ENCODE peak calls at places on chromosomes 4 and X, in six cellular contexts. F is foreskin keratinocyte, E is CD14-positive monocyte, Q is fibroblast of pulmonary artery, G is nephron progenitor cell, B is Calu3. W is an unnamed sample.

GRCh38 chr4:101337688-101338087 is 9.6 kb downstream of the PPP3CA start:
- DNase-seq in F (no peak), G (no peak), B (no peak), Q (peak), E (no peak), W (no peak)

GRCh38 chr4:123479944-123480343 is 83.3 kb downstream of the SPRY1 start:
- DNase-seq in G (no peak), B (peak), F (no peak), Q (no peak), E (peak), W (no peak)

GRCh38 chr4:137543198-137543597 is 10.9 kb upstream of the PCDH18 start:
- DNase-seq in Q (no peak), F (no peak), G (no peak), E (no peak), B (no peak), W (no peak)

GRCh38 chr4:65943076-65943475 is 272.8 kb upstream of the EPHA5 start:
- DNase-seq in Q (peak), F (peak), B (no peak), G (no peak), E (no peak), W (peak)

GRCh38 chr4:156223985-156224384 is 270.3 kb upstream of the CTSO start:
- DNase-seq in E (no peak), G (no peak), Q (no peak), B (no peak), F (peak), W (no peak)

GRCh38 chr4:76709454-76709853 is 188.5 kb downstream of the SOWAHB start:
- DNase-seq in B (no peak), G (no peak), E (no peak), Q (no peak), F (no peak), W (no peak)

GRCh38 chrX:74949717-74950116 is 24.5 kb upstream of the NEXMIF start:
- DNase-seq in G (no peak), Q (no peak), F (no peak), B (no peak), E (no peak), W (no peak)

GRCh38 chr4:129950217-129950616 is 854.3 kb downstream of the C4orf33 start:
- DNase-seq in Q (no peak), G (no peak), B (no peak), F (no peak), E (no peak), W (no peak)

GRCh38 chr4:5572114-5572513 is 136.2 kb downstream of the EVC2 start:
- DNase-seq in B (no peak), F (no peak), Q (peak), E (no peak), G (no peak), W (no peak)

GRCh38 chrX:68659385-68659784 is 11.9 kb downstream of the STARD8 start:
- DNase-seq in F (no peak), B (no peak), Q (peak), G (no peak), E (no peak), W (no peak)

GRCh38 chr4:119526786-119527550 is 101.6 kb downstream of the PDE5A start:
- DNase-seq in G (no peak), Q (no peak), B (no peak), E (no peak), F (no peak), W (no peak)

GRCh38 chrX:40849906-40850672 is 114.7 kb upstream of the MED14 start:
- DNase-seq in Q (no peak), E (no peak), B (no peak), G (no peak), F (no peak), W (no peak)

GRCh38 chrX:57643698-57644097 is 36.4 kb downstream of the NLRP2B start:
- DNase-seq in Q (peak), B (no peak), G (no peak), F (no peak), E (no peak), W (no peak)

GRCh38 chr4:121192500-121192899 is 28.4 kb upstream of the TNIP3 start:
- DNase-seq in Q (peak), G (peak), F (no peak), B (no peak), E (no peak), W (no peak)

GRCh38 chrX:107537815-107538214 is 88.4 kb downstream of the FRMPD3 start:
- DNase-seq in G (peak), F (no peak), Q (peak), B (peak), E (no peak), W (no peak)

GRCh38 chr4:15317246-15317645 is 110.6 kb upstream of the C1QTNF7 start:
- DNase-seq in F (no peak), E (no peak), Q (no peak), B (no peak), G (no peak), W (no peak)

GRCh38 chrX:147602297-147602696 is 309.4 kb upstream of the FMR1 start:
- DNase-seq in F (no peak), E (no peak), G (no peak), Q (no peak), B (no peak), W (no peak)

GRCh38 chr4:142358656-142359055 is 487.4 kb downstream of the INPP4B start:
- DNase-seq in B (no peak), Q (no peak), G (no peak), F (no peak), E (no peak), W (no peak)

GRCh38 chrX:136259543-136259942 is 8.3 kb upstream of the MAP7D3 start:
- DNase-seq in F (peak), B (no peak), Q (peak), E (no peak), G (no peak), W (no peak)

GRCh38 chrX:56615282-56615681 is 51.9 kb downstream of the UBQLN2 start:
- DNase-seq in G (no peak), F (no peak), B (no peak), E (no peak), Q (no peak), W (no peak)

GRCh38 chrX:139382529-139382928 is 148.0 kb upstream of the F9 start:
- DNase-seq in B (no peak), Q (no peak), F (no peak), G (no peak), E (no peak), W (no peak)

GRCh38 chrX:23919706-23920320 is 12.0 kb downstream of the CXorf58 start:
- DNase-seq in G (no peak), F (no peak), Q (peak), B (peak), E (no peak), W (no peak)

GRCh38 chr4:53563824-53564223 is 27.5 kb downstream of the LNX1 start:
- DNase-seq in F (peak), B (no peak), Q (peak), G (no peak), E (no peak), W (no peak)

GRCh38 chrX:141732031-141732430 is 33.5 kb upstream of the SPANXD start:
- DNase-seq in B (no peak), Q (peak), G (no peak), E (no peak), F (no peak), W (no peak)

GRCh38 chr4:77712675-77713074 is 106.5 kb downstream of the CNOT6L start:
- DNase-seq in B (no peak), F (no peak), E (no peak), G (no peak), Q (no peak), W (no peak)

GRCh38 chr4:184376136-184376838 is 98.1 kb downstream of the IRF2 start:
- DNase-seq in G (no peak), B (no peak), Q (no peak), F (no peak), E (no peak), W (no peak)

GRCh38 chr4:184413227-184414064 is 60.9 kb downstream of the IRF2 start:
- DNase-seq in E (no peak), Q (no peak), G (no peak), F (no peak), B (no peak), W (no peak)

GRCh38 chr4:6499241-6499605 is 26.8 kb upstream of the PPP2R2C start:
- DNase-seq in B (no peak), E (no peak), G (no peak), Q (no peak), F (no peak), W (no peak)

GRCh38 chrX:39409246-39409917 is 608.1 kb downstream of the MID1IP1 start:
- DNase-seq in Q (no peak), F (no peak), G (no peak), B (no peak), E (no peak), W (no peak)

GRCh38 chr4:182144621-182145359 is 98.4 kb upstream of the TENM3 start:
- DNase-seq in G (peak), Q (peak), F (no peak), B (no peak), E (no peak), W (no peak)

GRCh38 chrX:123736333-123736921 is 3.6 kb upstream of the THOC2 start:
- DNase-seq in Q (no peak), G (no peak), B (no peak), E (no peak), F (peak), W (no peak)

GRCh38 chr4:2008921-2009650 is at the start of gene NELFA:
- DNase-seq in B (peak), G (peak), Q (peak), E (peak), F (peak), W (peak)

GRCh38 chr4:2006956-2007653 is 1.7 kb downstream of the NELFA start:
- DNase-seq in E (no peak), B (no peak), F (no peak), Q (no peak), G (no peak), W (no peak)

GRCh38 chr4:2008671-2008920 is 178 bp downstream of the NELFA start:
- DNase-seq in G (no peak), E (no peak), Q (no peak), F (no peak), B (no peak), W (no peak)

GRCh38 chr4:2007804-2008670 is 737 bp downstream of the NELFA start:
- DNase-seq in E (no peak), F (no peak), G (peak), B (no peak), Q (peak), W (no peak)

DNA sequence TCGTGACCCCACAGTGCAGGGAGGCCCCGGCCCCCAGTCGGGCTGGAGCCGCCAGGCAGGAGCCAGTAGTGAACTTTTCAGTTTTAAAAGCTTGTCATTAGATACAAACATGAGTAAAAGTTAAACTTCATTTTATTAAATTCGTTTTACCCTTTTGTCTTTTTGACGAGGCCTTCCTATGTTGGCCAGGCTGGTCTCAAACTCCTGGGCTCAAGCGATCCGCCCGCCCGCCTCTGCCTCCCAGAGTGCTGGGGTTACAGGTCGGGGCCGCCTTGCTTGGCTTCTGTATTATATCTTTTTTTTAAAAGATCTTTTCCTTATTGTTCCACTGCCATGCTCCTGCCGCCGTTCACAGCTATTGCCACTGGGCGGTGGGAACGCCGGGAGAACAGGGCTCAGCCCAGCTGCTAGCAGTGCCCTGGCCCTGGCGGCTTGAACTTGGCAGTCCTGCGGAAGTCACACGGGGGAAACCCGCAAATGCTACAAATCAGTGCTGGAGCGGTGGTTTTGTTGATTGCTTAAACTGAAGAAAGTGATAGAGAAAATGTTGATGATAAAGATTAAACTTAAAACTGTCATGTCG is 968 bp upstream of the NELFA start:
- DNase-seq in G (peak), F (no peak), E (peak), Q (peak), B (peak), W (peak)
- TF ChIP-seq CTCF in G (no peak), F (peak), E (no peak), Q (peak), B (no peak), W (peak)

DNA sequence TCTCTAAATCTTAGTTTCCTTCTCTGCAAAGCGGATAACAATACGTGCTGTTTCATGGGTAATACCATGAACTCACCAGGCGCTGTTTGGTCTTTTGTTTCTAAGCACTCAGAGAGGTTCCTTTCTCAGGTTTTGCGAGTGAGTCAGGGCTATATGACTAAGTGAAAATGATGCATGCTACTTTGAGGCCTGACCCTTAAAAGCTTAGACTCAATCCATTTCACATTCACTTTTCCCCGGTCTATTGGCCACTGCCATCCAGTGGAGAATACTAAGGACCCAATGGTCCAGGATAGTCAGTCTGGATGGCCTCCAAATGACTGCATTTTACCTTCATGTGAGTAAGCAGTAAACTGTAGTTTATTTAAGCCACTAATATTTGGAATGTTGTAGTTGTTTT is 400.8 kb upstream of the SLIT2 start:
- DNase-seq in G (no peak), F (peak), Q (peak), E (no peak), B (no peak), W (peak)
- TF ChIP-seq CTCF in G (no peak), F (peak), Q (peak), E (no peak), B (no peak), W (peak)

GRCh38 chr4:4395849-4396627 is 9.1 kb downstream of the NSG1 start:
- DNase-seq in G (peak), B (no peak), Q (peak), F (no peak), E (no peak), W (no peak)
- TF ChIP-seq CTCF in G (no peak), B (no peak), Q (no peak), F (no peak), E (no peak), W (no peak)

GRCh38 chrX:70253377-70254062 is 6.5 kb downstream of the P2RY4 start:
- DNase-seq in B (no peak), F (peak), E (no peak), G (no peak), Q (no peak), W (no peak)
- TF ChIP-seq CTCF in B (no peak), F (no peak), E (no peak), G (no peak), Q (no peak), W (no peak)

GRCh38 chr4:22407361-22407760 is 108.5 kb downstream of the ADGRA3 start:
- DNase-seq in F (no peak), G (no peak), Q (no peak), B (no peak), E (no peak), W (no peak)
- TF ChIP-seq CTCF in F (no peak), G (no peak), Q (no peak), B (no peak), E (no peak), W (no peak)

GRCh38 chr4:24974252-24974580 is 56.5 kb downstream of the LGI2 start:
- DNase-seq in G (no peak), B (no peak), Q (no peak), F (no peak), E (no peak), W (no peak)
- TF ChIP-seq CTCF in G (no peak), B (no peak), Q (no peak), F (no peak), E (no peak), W (no peak)

DNA sequence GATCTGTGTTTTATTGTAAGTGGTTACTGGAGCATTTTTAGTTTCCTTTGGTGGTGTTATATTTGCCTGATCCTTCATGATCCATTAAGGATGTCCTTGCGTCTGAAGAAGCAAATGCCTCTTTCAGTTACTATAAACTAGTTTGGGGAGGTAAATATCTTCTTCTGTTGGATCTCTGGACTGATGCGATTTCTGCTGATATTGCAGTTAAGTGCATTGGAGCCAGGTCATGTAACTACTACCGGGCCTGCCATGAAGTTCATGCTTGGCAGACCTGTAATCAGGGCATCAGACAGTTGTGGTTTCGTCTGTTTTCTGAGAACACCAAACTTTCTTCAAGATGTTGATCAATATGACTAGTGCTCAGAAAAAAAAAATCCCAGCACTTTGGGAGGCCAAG is 22.9 kb downstream of the ZNF718 start:
- DNase-seq in E (no peak), F (no peak), B (no peak), G (no peak), Q (no peak), W (no peak)
- TF ChIP-seq CTCF in E (no peak), F (no peak), B (no peak), G (no peak), Q (no peak), W (no peak)

GRCh38 chr4:73127839-73128448 is 58.4 kb upstream of the COX18 start:
- DNase-seq in E (no peak), G (no peak), B (peak), Q (peak), F (no peak), W (no peak)
- TF ChIP-seq CTCF in E (no peak), G (peak), B (no peak), Q (peak), F (peak), W (peak)

GRCh38 chr4:60463846-60464502 is 736.2 kb upstream of the ADGRL3 start:
- DNase-seq in Q (no peak), B (no peak), G (no peak), E (no peak), F (no peak), W (no peak)
- TF ChIP-seq CTCF in Q (peak), B (no peak), G (no peak), E (no peak), F (peak), W (peak)

GRCh38 chr4:188841523-188841922 is 702.3 kb downstream of the TRIML1 start:
- DNase-seq in B (no peak), Q (no peak), G (no peak), F (no peak), E (no peak), W (no peak)
- TF ChIP-seq CTCF in B (no peak), Q (no peak), G (no peak), F (no peak), E (no peak), W (no peak)